ENCODE peak calls at places on chromosomes 11 and 22, in five cellular contexts. S is HepG2, J is kidney, R is endothelial cell of umbilical vein, F is SK-N-SH. T is an unnamed sample.

GRCh38 chr22:36419177-36419911 is 31.6 kb upstream of the MYH9 start:
- DNase-seq in S (peak), J (peak), R (peak), F (no peak), T (peak)

GRCh38 chr22:17920145-17920605 is 104.2 kb downstream of the MICAL3 start:
- DNase-seq in S (peak), J (peak), R (peak), F (peak), T (peak)

GRCh38 chr11:18713646-18714442 is 12.1 kb downstream of the IGSF22 start:
- DNase-seq in S (no peak), J (no peak), R (no peak), F (no peak), T (no peak)

GRCh38 chr11:36062796-36063380 is 119.0 kb downstream of the LDLRAD3 start:
- DNase-seq in S (no peak), J (no peak), R (peak), F (no peak), T (no peak)

GRCh38 chr11:103545551-103545950 is 436.3 kb downstream of the DYNC2H1 start:
- DNase-seq in S (no peak), J (no peak), R (no peak), F (no peak), T (no peak)

GRCh38 chr22:19731361-19731725 is 8.0 kb downstream of the GP1BB start:
- DNase-seq in S (no peak), J (no peak), R (no peak), F (no peak), T (no peak)

GRCh38 chr22:40030757-40031092 is 36.0 kb downstream of the FAM83F start:
- DNase-seq in S (no peak), J (no peak), R (no peak), F (no peak), T (peak)

GRCh38 chr11:12863605-12864121 is 145.5 kb upstream of the RASSF10 start:
- DNase-seq in S (no peak), J (no peak), R (no peak), F (no peak), T (peak)

GRCh38 chr11:91296628-91297027 is 928.0 kb upstream of the FAT3 start:
- DNase-seq in S (no peak), J (no peak), R (no peak), F (no peak), T (no peak)

GRCh38 chr22:45442120-45442519 is 28.6 kb downstream of the RIBC2 start:
- DNase-seq in S (peak), J (no peak), R (no peak), F (no peak), T (no peak)

GRCh38 chr22:28711820-28712777 is 29.5 kb downstream of the CHEK2 start:
- DNase-seq in S (peak), J (no peak), R (peak), F (no peak), T (no peak)

GRCh38 chr11:67006029-67006884 is 16.7 kb upstream of the SYT12 start:
- DNase-seq in S (peak), J (no peak), R (no peak), F (peak), T (peak)

GRCh38 chr11:5684627-5685362 is at the start of gene TRIM5:
- DNase-seq in S (peak), J (peak), R (peak), F (peak), T (peak)

GRCh38 chr22:20945578-20945934 is 21.5 kb upstream of the AIFM3 start:
- DNase-seq in S (no peak), J (peak), R (no peak), F (no peak), T (no peak)

GRCh38 chr11:70790671-70791300 is 392.5 kb downstream of the CTTN start:
- DNase-seq in S (no peak), J (no peak), R (no peak), F (no peak), T (peak)

GRCh38 chr11:60942207-60942606 is 9.8 kb downstream of the SLC15A3 start:
- DNase-seq in S (no peak), J (no peak), R (no peak), F (no peak), T (no peak)

GRCh38 chr11:12287009-12287373 is 90.4 kb upstream of the PARVA start:
- DNase-seq in S (peak), J (peak), R (peak), F (peak), T (peak)

GRCh38 chr11:128726464-128727139 is 32.7 kb downstream of the FLI1 start:
- DNase-seq in S (no peak), J (no peak), R (no peak), F (no peak), T (no peak)

GRCh38 chr11:96263361-96263763 is 79.6 kb downstream of the MAML2 start:
- DNase-seq in S (peak), J (no peak), R (peak), F (no peak), T (no peak)

GRCh38 chr11:65650547-65651338 is 12.0 kb downstream of the RELA start:
- DNase-seq in S (no peak), J (peak), R (no peak), F (no peak), T (peak)

GRCh38 chr22:49392841-49393510 is 434.7 kb downstream of the BRD1 start:
- DNase-seq in S (no peak), J (no peak), R (no peak), F (no peak), T (peak)

GRCh38 chr11:88421530-88421929 is 84.0 kb upstream of the CTSC start:
- DNase-seq in S (no peak), J (no peak), R (no peak), F (no peak), T (peak)

GRCh38 chr11:47268448-47269001 is 1.4 kb upstream of the MADD start:
- DNase-seq in S (no peak), J (peak), R (no peak), F (no peak), T (no peak)

GRCh38 chr22:41676134-41676533 is 12.5 kb downstream of the SNU13 start:
- DNase-seq in S (no peak), J (no peak), R (no peak), F (no peak), T (no peak)

GRCh38 chr11:58965246-58965985 is 26.1 kb downstream of the GLYATL1 start:
- DNase-seq in S (no peak), J (no peak), R (no peak), F (no peak), T (no peak)

GRCh38 chr22:27435839-27436581 is 365.5 kb downstream of the MN1 start:
- DNase-seq in S (no peak), J (peak), R (peak), F (peak), T (peak)

GRCh38 chr22:28769394-28770085 is 3.0 kb upstream of the CCDC117 start:
- DNase-seq in S (peak), J (no peak), R (no peak), F (no peak), T (no peak)

GRCh38 chr11:78050964-78051831 is 12.5 kb upstream of the THRSP start:
- DNase-seq in S (peak), J (no peak), R (peak), F (no peak), T (peak)

GRCh38 chr11:114182471-114182968 is 113.7 kb upstream of the NNMT start:
- DNase-seq in S (no peak), J (no peak), R (no peak), F (no peak), T (no peak)

GRCh38 chr11:114350022-114350421 is 50.3 kb downstream of the C11orf71 start:
- DNase-seq in S (no peak), J (no peak), R (no peak), F (no peak), T (no peak)

GRCh38 chr11:84969103-84969502 is 658.0 kb downstream of the DLG2 start:
- DNase-seq in S (no peak), J (no peak), R (no peak), F (no peak), T (no peak)

GRCh38 chr22:40325315-40325714 is 21.0 kb upstream of the ADSL start:
- DNase-seq in S (no peak), J (no peak), R (no peak), F (no peak), T (peak)

GRCh38 chr22:43888740-43889139 is 3.1 kb downstream of the PNPLA5 start:
- DNase-seq in S (no peak), J (no peak), R (no peak), F (no peak), T (no peak)

GRCh38 chr11:66353762-66354161 is 6.3 kb upstream of the B4GAT1 start:
- DNase-seq in S (no peak), J (no peak), R (no peak), F (no peak), T (no peak)

GRCh38 chr22:50469377-50470305 is 5.2 kb downstream of the SBF1 start:
- DNase-seq in S (no peak), J (peak), R (no peak), F (no peak), T (peak)

GRCh38 chr11:30526558-30526957 is 59.6 kb downstream of the MPPED2 start:
- DNase-seq in S (no peak), J (no peak), R (no peak), F (no peak), T (no peak)

GRCh38 chr11:253886-254270 is 17.1 kb downstream of the PSMD13 start:
- DNase-seq in S (no peak), J (no peak), R (no peak), F (no peak), T (no peak)

GRCh38 chr11:250740-251299 is 14.0 kb downstream of the PSMD13 start:
- DNase-seq in S (no peak), J (no peak), R (peak), F (peak), T (peak)

GRCh38 chr11:253160-253885 is 16.5 kb downstream of the PSMD13 start:
- DNase-seq in S (no peak), J (no peak), R (no peak), F (no peak), T (peak)

GRCh38 chr11:251550-251949 is 14.8 kb downstream of the PSMD13 start:
- DNase-seq in S (no peak), J (no peak), R (no peak), F (no peak), T (peak)

GRCh38 chr11:252666-253065 is 15.9 kb downstream of the PSMD13 start:
- DNase-seq in S (no peak), J (no peak), R (no peak), F (no peak), T (no peak)
- H3K9ac ChIP-seq in S (no peak), J (no peak), R (no peak), F (no peak), T (no peak)

GRCh38 chr11:69357458-69358397 is 63.8 kb downstream of the MYEOV start:
- DNase-seq in S (no peak), J (no peak), R (no peak), F (no peak), T (peak)

GRCh38 chr11:69359735-69360470 is 65.9 kb downstream of the MYEOV start:
- DNase-seq in S (no peak), J (no peak), R (no peak), F (no peak), T (peak)

GRCh38 chr11:69356703-69357457 is 62.9 kb downstream of the MYEOV start:
- DNase-seq in S (no peak), J (no peak), R (no peak), F (no peak), T (peak)

GRCh38 chr11:69360606-69361005 is 66.7 kb downstream of the MYEOV start:
- DNase-seq in S (no peak), J (no peak), R (no peak), F (no peak), T (peak)

DNA sequence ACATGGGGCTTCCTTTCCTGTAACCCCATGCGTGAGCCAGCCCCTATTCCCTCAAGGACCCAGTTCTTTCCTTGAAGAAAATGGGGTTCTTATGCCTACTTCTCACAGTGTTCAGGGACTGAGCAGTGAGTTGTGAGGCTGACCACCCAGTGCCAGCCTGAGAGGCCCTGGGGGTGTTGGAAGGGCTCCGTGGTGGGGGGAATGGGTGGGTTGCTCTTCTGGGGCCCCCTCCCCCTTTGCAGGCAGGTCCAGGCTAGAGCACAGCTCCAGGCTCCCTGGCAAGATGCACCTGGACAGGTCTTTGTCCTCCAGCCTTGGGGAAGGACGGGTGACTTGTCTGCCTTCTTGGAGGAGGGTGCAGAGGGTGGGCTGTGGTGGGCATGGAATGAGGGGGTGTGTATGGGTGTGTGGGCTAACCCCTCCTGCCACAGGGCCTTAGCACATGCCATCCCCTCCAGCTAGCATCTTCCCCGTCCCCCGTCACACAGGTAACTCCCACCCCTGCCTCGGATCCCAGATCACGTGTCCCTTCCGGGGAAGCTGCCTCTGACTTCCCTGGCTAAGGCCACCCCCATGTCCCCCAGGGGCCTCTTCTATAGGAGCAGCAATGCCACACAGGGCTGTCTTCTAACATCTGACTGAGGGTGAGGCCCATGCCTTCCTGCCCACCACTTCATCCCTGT is 64.6 kb downstream of the MYEOV start:
- DNase-seq in S (no peak), J (no peak), R (no peak), F (no peak), T (peak)
- H3K27ac ChIP-seq in S (no peak), J (no peak), R (no peak), F (no peak), T (no peak)

DNA sequence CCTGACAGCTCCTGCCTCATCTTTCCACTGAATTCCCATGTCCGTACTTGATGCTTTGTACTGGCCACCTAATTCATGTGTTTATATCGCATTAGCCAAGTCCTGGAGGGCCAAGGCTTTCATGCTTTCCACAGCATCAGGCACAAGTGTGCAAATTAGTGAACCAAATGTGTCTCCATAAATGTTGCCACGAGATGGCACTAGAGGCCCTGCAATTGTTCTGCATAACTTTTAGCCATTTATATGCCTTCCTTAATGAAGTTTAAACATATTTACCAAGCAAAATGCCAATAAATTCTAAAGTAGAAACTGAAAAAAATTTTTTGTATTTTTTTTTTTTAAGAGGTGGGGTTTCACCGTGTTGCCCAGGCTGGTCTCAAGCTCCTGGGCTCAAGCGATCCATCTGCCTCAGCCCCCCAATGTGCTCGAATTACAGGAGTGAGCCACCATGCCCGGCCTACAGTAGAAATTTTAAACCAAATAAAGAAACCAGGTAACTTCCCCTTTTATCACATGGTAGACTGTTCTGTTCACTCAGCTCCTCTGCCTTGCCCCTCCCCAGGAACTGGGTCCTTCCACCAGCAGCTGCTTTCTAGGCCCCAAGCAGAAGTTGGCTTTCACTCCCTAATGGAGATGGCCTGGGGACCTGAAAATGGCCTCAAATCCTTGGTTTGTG is 20.8 kb upstream of the IL18BP start:
- DNase-seq in S (peak), J (no peak), R (peak), F (peak), T (peak)
- H3K9ac ChIP-seq in S (no peak), J (no peak), R (no peak), F (no peak), T (no peak)

DNA sequence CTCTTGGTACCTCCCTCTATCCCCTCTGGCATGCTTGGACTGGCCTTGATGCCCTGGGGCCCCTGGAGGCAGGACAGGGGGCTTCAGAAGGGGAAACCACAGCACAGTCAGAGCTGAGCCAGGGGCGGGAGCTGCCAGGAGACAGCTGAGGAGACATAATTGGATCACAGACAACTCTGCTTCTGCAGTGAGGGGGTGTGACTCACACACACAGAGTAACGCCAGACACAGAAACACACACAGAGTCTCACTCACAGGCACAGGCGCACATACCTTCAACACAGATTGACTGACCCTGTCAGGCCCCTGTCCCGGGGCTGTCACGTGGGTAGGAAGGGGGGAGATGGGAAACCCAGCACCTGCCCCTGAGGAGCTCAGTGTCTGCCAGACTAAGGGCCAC is 20.6 kb downstream of the STARD10 start:
- DNase-seq in S (no peak), J (no peak), R (peak), F (peak), T (no peak)
- H3K27ac ChIP-seq in S (no peak), J (no peak), R (no peak), F (peak), T (peak)

DNA sequence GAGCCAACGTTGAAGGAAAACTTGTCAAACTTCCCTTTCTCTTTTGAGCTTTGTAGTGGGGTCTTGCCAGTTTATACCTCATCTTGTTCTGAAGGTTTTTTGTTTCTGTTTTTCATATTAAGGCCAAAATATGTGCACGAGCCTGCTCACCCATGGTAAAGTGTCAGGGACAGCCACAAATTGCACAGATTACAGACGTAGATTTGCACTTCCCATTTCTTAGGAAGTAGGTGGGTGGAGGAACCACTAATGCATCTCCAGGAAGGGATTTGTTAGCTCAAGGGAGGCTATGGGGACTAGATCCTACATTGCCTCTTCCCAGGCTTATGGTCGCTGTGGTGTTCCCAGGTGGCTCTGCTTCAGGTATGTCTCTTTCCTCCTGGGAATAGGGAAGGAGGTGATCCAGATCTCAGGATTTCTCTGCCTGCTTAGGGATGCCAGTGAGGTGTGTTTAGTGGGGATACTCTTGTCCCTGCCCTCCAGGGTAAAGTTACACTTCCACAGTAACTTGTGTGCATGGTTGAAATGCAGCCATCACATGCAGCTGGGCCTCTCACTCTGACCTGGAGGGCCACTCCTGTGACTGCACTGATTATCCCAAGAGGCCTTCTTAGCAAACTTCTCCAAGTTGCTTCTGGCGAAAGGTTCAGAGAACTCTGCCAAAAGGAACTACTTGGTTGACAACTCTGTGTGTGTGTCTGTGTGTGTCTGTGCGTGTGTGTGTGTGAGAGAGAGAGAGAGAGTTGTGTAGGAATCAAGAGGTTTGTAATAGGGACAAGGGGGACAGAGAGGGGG is 9.8 kb downstream of the PPFIBP2 start:
- DNase-seq in S (no peak), J (no peak), R (no peak), F (no peak), T (no peak)
- H3K9ac ChIP-seq in S (no peak), J (no peak), R (no peak), F (no peak), T (no peak)

GRCh38 chr11:1409108-1409851 is 19.5 kb downstream of the BRSK2 start:
- DNase-seq in S (no peak), J (no peak), R (no peak), F (no peak), T (no peak)
- H3K27ac ChIP-seq in S (no peak), J (no peak), R (no peak), F (no peak), T (no peak)

T was measured in endodermal cell.